ENCODE peak calls at places on chromosome 17, in seven cellular contexts. I, Z, R, G, P, Y and B are unnamed samples.

GRCh38 chr17:44331249-44331760 is 6.7 kb upstream of the SLC25A39 start:
- DNase-seq in P (peak; percentile 75), R (peak; percentile 81), Z (peak; percentile 80), Y (peak; percentile 58), G (peak; percentile 90), I (peak; percentile 77), B (peak; percentile 77)

GRCh38 chr17:77371117-77371887 is 230.5 kb downstream of the SEC14L1 start:
- DNase-seq in Y (peak; percentile 50), R (peak; percentile 9), P (peak; percentile 52), I (no peak), Z (no peak), G (peak; percentile 71), B (peak; percentile 4)

GRCh38 chr17:1055751-1056645 is 59.1 kb downstream of the TIMM22 start:
- DNase-seq in G (no peak), R (peak; percentile 67), P (peak; percentile 66), Z (peak; percentile 84), I (peak; percentile 78), Y (peak; percentile 59), B (peak; percentile 78)

GRCh38 chr17:50660887-50661345 is 26.2 kb downstream of the ABCC3 start:
- DNase-seq in G (no peak), I (no peak), Y (no peak), P (no peak), R (no peak), Z (no peak), B (no peak)

GRCh38 chr17:42187833-42188232 is 2.6 kb upstream of the HCRT start:
- DNase-seq in Z (no peak), Y (no peak), R (no peak), I (no peak), G (no peak), P (no peak), B (no peak)

GRCh38 chr17:1110524-1110843 is 69.3 kb downstream of the ABR start:
- DNase-seq in Z (no peak), R (no peak), I (no peak), P (no peak), Y (no peak), G (no peak), B (no peak)

GRCh38 chr17:35807371-35808144 is 1.7 kb upstream of the TAF15 start:
- DNase-seq in G (no peak), R (no peak), Y (peak; percentile 74), P (peak; percentile 54), Z (no peak), I (no peak), B (no peak)

GRCh38 chr17:41334385-41334784 is 16.2 kb downstream of the KRT33A start:
- DNase-seq in G (no peak), P (no peak), Y (no peak), Z (no peak), R (no peak), I (no peak), B (no peak)

GRCh38 chr17:40191237-40192208 is 14.3 kb downstream of the RAPGEFL1 start:
- DNase-seq in P (peak; percentile 81), G (peak; percentile 75), R (peak; percentile 87), Z (peak; percentile 84), Y (peak; percentile 76), I (peak; percentile 86), B (peak; percentile 78)

GRCh38 chr17:76523084-76524037 is 14.1 kb downstream of the CYGB start:
- DNase-seq in G (peak; percentile 76), I (peak; percentile 85), P (peak; percentile 62), R (peak; percentile 82), Y (peak; percentile 50), Z (peak; percentile 88), B (peak; percentile 89)

GRCh38 chr17:78735832-78736525 is 46.1 kb downstream of the CYTH1 start:
- DNase-seq in P (no peak), R (no peak), Z (no peak), I (no peak), Y (no peak), G (peak; percentile 33), B (no peak)

GRCh38 chr17:30318190-30318589 is 15.7 kb downstream of the TMIGD1 start:
- DNase-seq in P (no peak), Y (no peak), G (no peak), I (no peak), Z (no peak), R (no peak), B (no peak)

GRCh38 chr17:1643293-1643998 is 2.1 kb downstream of the SCARF1 start:
- DNase-seq in P (peak; percentile 23), R (peak; percentile 43), G (peak; percentile 88), Y (no peak), I (peak; percentile 87), Z (peak; percentile 91), B (peak; percentile 69)

GRCh38 chr17:5758651-5759050 is 174.3 kb upstream of the NLRP1 start:
- DNase-seq in Z (peak; percentile 53), R (peak; percentile 7), Y (peak; percentile 28), G (peak; percentile 24), I (no peak), P (peak; percentile 44), B (no peak)

GRCh38 chr17:382644-383533 is 30.3 kb upstream of the RPH3AL start:
- DNase-seq in P (peak; percentile 61), G (no peak), I (no peak), R (peak; percentile 39), Y (peak; percentile 87), Z (peak; percentile 81), B (peak; percentile 72)

GRCh38 chr17:17206149-17206912 is at the start of gene PLD6:
- DNase-seq in Z (peak; percentile 70), R (peak; percentile 93), P (peak; percentile 67), I (peak; percentile 98), G (peak; percentile 92), Y (peak; percentile 39), B (no peak)

GRCh38 chr17:64499805-64500486 is 3.1 kb upstream of the POLG2 start:
- DNase-seq in G (no peak), R (no peak), I (no peak), Z (no peak), P (no peak), Y (peak; percentile 60), B (no peak)

GRCh38 chr17:57569860-57570259 is 175.2 kb downstream of the CCDC182 start:
- DNase-seq in R (no peak), G (no peak), I (no peak), Z (no peak), P (no peak), Y (no peak), B (no peak)

GRCh38 chr17:77786740-77787505 is 171.6 kb upstream of the TNRC6C start:
- DNase-seq in P (no peak), I (no peak), G (no peak), R (no peak), Z (peak; percentile 61), Y (no peak), B (peak; percentile 46)

GRCh38 chr17:80855196-80855967 is 136.3 kb upstream of the CHMP6 start:
- DNase-seq in R (no peak), P (no peak), Y (no peak), G (no peak), Z (peak; percentile 2), I (no peak), B (no peak)

GRCh38 chr17:61442878-61443474 is 9.2 kb upstream of the TBX4 start:
- DNase-seq in I (peak; percentile 31), Y (no peak), G (no peak), P (no peak), R (no peak), Z (no peak), B (no peak)

GRCh38 chr17:73586921-73587680 is 57.1 kb downstream of the SDK2 start:
- DNase-seq in G (peak; percentile 12), I (no peak), Y (no peak), Z (no peak), R (peak; percentile 90), P (no peak), B (no peak)

GRCh38 chr17:73584049-73584448 is 60.2 kb downstream of the SDK2 start:
- DNase-seq in R (no peak), I (no peak), G (no peak), Z (no peak), Y (no peak), P (no peak), B (no peak)

GRCh38 chr17:73586153-73586906 is 57.9 kb downstream of the SDK2 start:
- DNase-seq in Y (no peak), P (no peak), Z (no peak), R (peak; percentile 63), I (no peak), G (no peak), B (no peak)

GRCh38 chr17:73584987-73585386 is 59.3 kb downstream of the SDK2 start:
- DNase-seq in P (no peak), Y (no peak), I (no peak), Z (no peak), R (no peak), G (no peak), B (no peak)

DNA sequence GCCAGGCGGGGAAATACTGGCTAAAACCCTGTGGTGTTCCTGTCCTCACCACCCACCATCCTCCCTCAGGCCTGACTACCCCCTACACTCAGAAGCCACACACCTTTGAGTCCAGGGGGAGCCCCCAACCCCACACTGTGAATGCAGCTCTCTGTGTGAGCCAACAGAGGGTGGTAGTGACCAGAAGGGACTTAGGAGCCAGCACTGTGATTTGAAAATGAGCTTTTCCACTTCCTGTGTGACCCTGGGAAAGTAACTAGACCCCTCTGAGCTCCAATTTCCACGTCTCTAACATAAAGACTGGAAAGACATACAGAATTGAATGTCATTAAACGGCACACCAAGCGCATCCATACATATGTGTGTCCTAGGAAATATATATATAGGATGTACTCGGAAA is 58.7 kb downstream of the SDK2 start:
- DNase-seq in R (no peak), I (no peak), G (no peak), P (no peak), Z (peak; percentile 31), Y (no peak), B (no peak)
- TF ChIP-seq CTCF in R (peak; percentile 51), I (no peak), G (no peak), P (no peak), Z (peak; percentile 17), Y (no peak), B (no peak)

GRCh38 chr17:82231312-82231561 is 2.4 kb downstream of the SLC16A3 start:
- DNase-seq in P (no peak), R (no peak), G (no peak), Y (no peak), Z (no peak), I (no peak), B (no peak)
- TF ChIP-seq CTCF in P (no peak), R (no peak), G (no peak), Y (no peak), Z (no peak), I (no peak), B (no peak)

GRCh38 chr17:75501378-75502071 is 13.8 kb downstream of the CASKIN2 start:
- DNase-seq in G (no peak), P (no peak), Z (no peak), I (no peak), R (no peak), Y (no peak), B (no peak)

GRCh38 chr17:75498019-75498725 is 17.2 kb downstream of the CASKIN2 start:
- DNase-seq in R (no peak), I (no peak), Z (no peak), Y (no peak), G (no peak), P (no peak), B (no peak)

GRCh38 chr17:75500419-75501216 is 14.7 kb downstream of the CASKIN2 start:
- DNase-seq in P (no peak), I (no peak), Z (no peak), G (no peak), Y (no peak), R (no peak), B (no peak)

GRCh38 chr17:75499313-75500022 is 15.9 kb downstream of the CASKIN2 start:
- DNase-seq in P (peak; percentile 53), I (no peak), R (no peak), Y (no peak), Z (no peak), G (no peak), B (no peak)

GRCh38 chr17:75498726-75499213 is 16.6 kb downstream of the CASKIN2 start:
- DNase-seq in P (peak; percentile 11), R (no peak), Y (no peak), I (no peak), Z (peak; percentile 34), G (no peak), B (no peak)
- TF ChIP-seq CTCF in P (no peak), R (no peak), Y (no peak), I (no peak), Z (no peak), G (no peak), B (no peak)

GRCh38 chr17:9115446-9116265 is 94.3 kb downstream of the NTN1 start:
- DNase-seq in Z (peak; percentile 79), Y (peak; percentile 6), R (no peak), G (no peak), P (peak; percentile 59), I (no peak), B (peak; percentile 72)
- TF ChIP-seq CTCF in Z (no peak), Y (no peak), R (no peak), G (no peak), P (peak; percentile 26), I (no peak), B (no peak)